ENCODE peak calls at places on chromosomes 3 and 15, in five cellular contexts. S is kidney; R is tibial artery; T is CD8-positive, alpha-beta T cell; X is thoracic aorta. O is an unnamed sample.

GRCh38 chr3:181629701-181630100 is 82.0 kb upstream of the SOX2 start:
- DNase-seq in S (no peak), R (no peak), T (no peak), X (no peak), O (no peak)

GRCh38 chr15:29672446-29672845 is 149.8 kb downstream of the TJP1 start:
- DNase-seq in S (no peak), R (no peak), T (no peak), X (no peak), O (no peak)

GRCh38 chr15:75410196-75410595 is 41.3 kb downstream of the SIN3A start:
- DNase-seq in S (no peak), R (no peak), T (no peak), X (no peak), O (no peak)

GRCh38 chr15:44882499-44882968 is 74.0 kb upstream of the TERB2 start:
- DNase-seq in S (no peak), R (no peak), T (no peak), X (no peak), O (no peak)

GRCh38 chr3:12477256-12477655 is 7.0 kb upstream of the TSEN2 start:
- DNase-seq in S (no peak), R (no peak), T (no peak), X (no peak), O (no peak)

GRCh38 chr3:38834110-38834509 is 18.1 kb upstream of the SCN10A start:
- DNase-seq in S (peak; percentile 78), R (peak; percentile 69), T (peak; percentile 60), X (peak; percentile 11), O (no peak)

GRCh38 chr3:109257269-109257668 is 59.0 kb downstream of the DPPA2 start:
- DNase-seq in S (no peak), R (no peak), T (no peak), X (no peak), O (no peak)

GRCh38 chr15:86317379-86317745 is 237.7 kb downstream of the AGBL1 start:
- DNase-seq in S (no peak), R (peak; percentile 66), T (no peak), X (no peak), O (no peak)

GRCh38 chr15:42220216-42220615 is 12.1 kb upstream of the VPS39 start:
- DNase-seq in S (no peak), R (no peak), T (no peak), X (no peak), O (no peak)

GRCh38 chr3:15053541-15053940 is 11.6 kb downstream of the MRPS25 start:
- DNase-seq in S (no peak), R (no peak), T (no peak), X (no peak), O (no peak)

GRCh38 chr3:15049584-15049983 is 15.5 kb downstream of the MRPS25 start:
- DNase-seq in S (no peak), R (no peak), T (no peak), X (no peak), O (no peak)

GRCh38 chr3:15050405-15051092 is 14.6 kb downstream of the MRPS25 start:
- DNase-seq in S (no peak), R (no peak), T (no peak), X (no peak), O (no peak)

GRCh38 chr3:15052335-15053242 is 12.5 kb downstream of the MRPS25 start:
- DNase-seq in S (no peak), R (no peak), T (no peak), X (no peak), O (no peak)

GRCh38 chr3:15051531-15051930 is 13.6 kb downstream of the MRPS25 start:
- DNase-seq in S (no peak), R (no peak), T (no peak), X (no peak), O (no peak)
- H3K36me3 ChIP-seq in S (peaks cover 14% of the 10 kb centered on the region), R (peaks cover 48% of the 10 kb centered on the region), T (peaks cover 35% of the 10 kb centered on the region), X (peaks cover 27% of the 10 kb centered on the region), O (peaks cover 36% of the 10 kb centered on the region)

DNA sequence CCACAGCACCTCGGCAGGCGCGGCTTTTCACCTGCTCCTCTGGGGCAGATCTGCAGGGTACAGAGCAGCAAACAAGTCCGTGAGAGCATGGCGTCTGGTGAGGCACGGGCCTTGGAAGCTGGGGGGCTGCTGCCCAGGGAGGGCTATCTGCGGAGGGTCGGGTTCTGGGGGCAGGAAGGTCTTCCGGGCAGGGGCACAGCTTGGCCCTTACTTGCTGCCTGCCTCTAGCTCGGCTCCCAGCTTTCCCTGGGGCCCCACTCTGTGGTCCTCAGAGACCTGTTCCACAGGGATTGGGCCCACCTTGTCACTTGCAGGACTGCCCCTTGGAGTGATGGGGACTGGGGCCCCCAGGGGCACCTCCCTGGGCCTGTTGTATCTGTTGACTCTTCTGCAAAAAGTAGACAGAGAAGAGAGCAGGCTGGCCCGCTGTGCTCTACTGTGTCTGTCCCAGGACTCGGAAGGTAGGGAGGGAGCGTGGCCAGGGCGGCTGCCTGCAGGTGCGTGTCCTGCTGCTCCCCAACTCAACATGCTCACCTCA is 84.1 kb downstream of the TBC1D2B start:
- DNase-seq in S (no peak), R (no peak), T (no peak), X (no peak), O (no peak)
- H3K4me1 ChIP-seq in S (peaks cover 4% of the 10 kb centered on the region), R (peaks cover 72% of the 10 kb centered on the region), T (peaks cover 13% of the 10 kb centered on the region), X (peaks cover 60% of the 10 kb centered on the region), O (peaks cover 63% of the 10 kb centered on the region)

DNA sequence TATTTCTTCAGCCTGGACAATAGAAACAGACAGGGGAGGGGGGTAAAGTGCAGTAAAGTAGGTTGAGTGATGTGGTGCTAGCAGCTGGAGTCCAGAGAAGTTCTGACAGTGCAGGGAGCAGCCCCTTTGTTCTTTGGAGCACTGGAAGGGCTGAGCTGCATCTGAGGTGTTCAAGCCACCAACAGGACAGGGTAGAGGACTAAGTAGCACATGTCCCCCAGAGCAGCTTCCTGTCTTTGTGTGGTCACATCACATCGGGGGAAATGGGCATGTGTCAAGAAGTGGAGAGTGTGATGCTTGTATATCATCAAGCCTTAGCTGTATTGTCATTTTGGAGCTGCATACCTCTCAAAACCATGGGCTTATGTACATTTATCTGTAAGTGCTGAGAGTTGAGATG is 12.1 kb downstream of the MRPS22 start:
- DNase-seq in S (no peak), R (no peak), T (no peak), X (no peak), O (no peak)
- H3K36me3 ChIP-seq in S (peaks cover 55% of the 10 kb centered on the region), R (peaks cover 78% of the 10 kb centered on the region), T (peaks cover 54% of the 10 kb centered on the region), X (peaks cover 45% of the 10 kb centered on the region), O (peaks cover 100% of the 10 kb centered on the region)

GRCh38 chr3:23666818-23667217 is 138.9 kb upstream of the UBE2E1 start:
- DNase-seq in S (no peak), R (no peak), T (no peak), X (no peak), O (no peak)
- H3K4me1 ChIP-seq in S (no peaks in the 10 kb centered on the region), R (peaks cover 29% of the 10 kb centered on the region), T (no peaks in the 10 kb centered on the region), X (peaks cover 23% of the 10 kb centered on the region), O (no peaks in the 10 kb centered on the region)

GRCh38 chr15:52151353-52151752 is 38.8 kb upstream of the BCL2L10 start:
- DNase-seq in S (no peak), R (no peak), T (no peak), X (no peak), O (no peak)

GRCh38 chr15:52150878-52151277 is 38.3 kb upstream of the BCL2L10 start:
- DNase-seq in S (no peak), R (no peak), T (no peak), X (no peak), O (no peak)

GRCh38 chr15:52146776-52147175 is 34.2 kb upstream of the BCL2L10 start:
- DNase-seq in S (no peak), R (no peak), T (no peak), X (no peak), O (no peak)

GRCh38 chr15:52148409-52148808 is 35.8 kb upstream of the BCL2L10 start:
- DNase-seq in S (no peak), R (no peak), T (no peak), X (no peak), O (no peak)

GRCh38 chr15:52150043-52150825 is 37.7 kb upstream of the BCL2L10 start:
- DNase-seq in S (no peak), R (no peak), T (no peak), X (no peak), O (no peak)
- H3K36me3 ChIP-seq in S (peaks cover 8% of the 10 kb centered on the region), R (peaks cover 21% of the 10 kb centered on the region), T (peaks cover 42% of the 10 kb centered on the region), X (peaks cover 22% of the 10 kb centered on the region), O (peaks cover 9% of the 10 kb centered on the region)

GRCh38 chr3:123378409-123378915 is 70.4 kb downstream of the ADCY5 start:
- DNase-seq in S (no peak), R (no peak), T (no peak), X (no peak), O (no peak)
- H3K4me1 ChIP-seq in S (no peaks in the 10 kb centered on the region), R (peaks cover 100% of the 10 kb centered on the region), T (no peaks in the 10 kb centered on the region), X (peaks cover 98% of the 10 kb centered on the region), O (no peaks in the 10 kb centered on the region)

GRCh38 chr3:128623762-128624176 is 26.8 kb downstream of the RPN1 start:
- DNase-seq in S (no peak), R (peak; percentile 32), T (no peak), X (no peak), O (no peak)
- H3K36me3 ChIP-seq in S (peaks cover 46% of the 10 kb centered on the region), R (peaks cover 39% of the 10 kb centered on the region), T (peaks cover 72% of the 10 kb centered on the region), X (peaks cover 61% of the 10 kb centered on the region), O (peaks cover 46% of the 10 kb centered on the region)